ENCODE peak calls at places on chromosome 19, in six cellular contexts. B, R, E, M, O and T are unnamed samples.

GRCh38 chr19:15264933-15265206 is 32.6 kb upstream of the EPHX3 start:
- DNase-seq in B (no peak), R (no peak), M (no peak), E (no peak), O (no peak), T (no peak)

GRCh38 chr19:45113628-45114027 is 20.6 kb downstream of the PPP1R37 start:
- DNase-seq in E (no peak), O (no peak), R (no peak), B (no peak), M (no peak), T (no peak)

GRCh38 chr19:3523361-3524074 is 15.5 kb upstream of the TEKTIP1 start:
- DNase-seq in R (no peak), O (no peak), B (no peak), M (no peak), E (no peak), T (no peak)

GRCh38 chr19:1370579-1371361 is 12.9 kb upstream of the NDUFS7 start:
- DNase-seq in M (no peak), E (no peak), R (peak; percentile 62), B (no peak), O (peak; percentile 15), T (no peak)

GRCh38 chr19:10699650-10700335 is 1.4 kb upstream of the QTRT1 start:
- DNase-seq in B (peak; percentile 76), O (peak; percentile 69), M (no peak), R (peak; percentile 64), E (peak; percentile 74), T (peak; percentile 46)

GRCh38 chr19:30712428-30713151 is 340.4 kb downstream of the ZNF536 start:
- DNase-seq in E (no peak), M (no peak), R (no peak), O (no peak), B (no peak), T (no peak)

GRCh38 chr19:1785310-1785709 is 26.8 kb downstream of the ATP8B3 start:
- DNase-seq in E (no peak), B (no peak), M (no peak), O (no peak), R (no peak), T (no peak)

GRCh38 chr19:2266183-2266993 is 10.2 kb upstream of the JSRP1 start:
- DNase-seq in O (no peak), M (no peak), E (peak; percentile 76), B (peak; percentile 82), R (no peak), T (peak; percentile 64)

GRCh38 chr19:13281567-13282291 is 131.5 kb downstream of the IER2 start:
- DNase-seq in B (no peak), M (no peak), R (no peak), E (no peak), O (no peak), T (no peak)

GRCh38 chr19:16566161-16566560 is 6.1 kb downstream of the SLC35E1 start:
- DNase-seq in R (no peak), E (no peak), M (no peak), B (no peak), O (peak; percentile 93), T (no peak)

GRCh38 chr19:36898422-36898821 is 17.7 kb downstream of the ZNF829 start:
- DNase-seq in E (no peak), B (no peak), M (no peak), R (no peak), O (no peak), T (no peak)

GRCh38 chr19:1592755-1593628 is at the start of gene MBD3:
- DNase-seq in O (peak; percentile 84), R (peak; percentile 95), B (peak; percentile 95), E (peak; percentile 92), M (peak; percentile 91), T (peak; percentile 88)

GRCh38 chr19:51501594-51502263 is at the start of gene SIGLEC12:
- DNase-seq in M (no peak), B (no peak), E (no peak), R (no peak), O (no peak), T (no peak)

GRCh38 chr19:2578391-2578826 is 102.5 kb downstream of the GADD45B start:
- DNase-seq in R (no peak), O (no peak), E (peak; percentile 79), M (no peak), B (peak; percentile 65), T (peak; percentile 72)

GRCh38 chr19:51497666-51498065 is 3.9 kb downstream of the SIGLEC12 start:
- DNase-seq in B (no peak), R (no peak), O (no peak), E (no peak), M (no peak), T (no peak)

GRCh38 chr19:10830370-10830769 is 5.6 kb downstream of the TMED1 start:
- DNase-seq in E (no peak), M (no peak), B (no peak), R (no peak), O (no peak), T (no peak)

GRCh38 chr19:939439-939838 is 13.6 kb downstream of the ARID3A start:
- DNase-seq in R (no peak), B (no peak), O (no peak), E (no peak), M (no peak), T (no peak)

GRCh38 chr19:43447655-43448054 is 17.8 kb downstream of the LYPD3 start:
- DNase-seq in M (no peak), B (no peak), R (no peak), O (no peak), E (no peak), T (no peak)

GRCh38 chr19:30640266-30640965 is 268.2 kb downstream of the ZNF536 start:
- DNase-seq in M (no peak), E (no peak), R (no peak), O (no peak), B (no peak), T (no peak)

GRCh38 chr19:45547965-45548609 is 36.5 kb downstream of the OPA3 start:
- DNase-seq in E (peak; percentile 60), O (no peak), M (no peak), B (peak; percentile 49), R (no peak), T (peak; percentile 72)

GRCh38 chr19:49231804-49232203 is 74.2 kb downstream of the TRPM4 start:
- DNase-seq in M (no peak), B (no peak), R (no peak), O (no peak), E (no peak), T (no peak)

GRCh38 chr19:49335071-49335783 is at the start of gene CD37:
- DNase-seq in E (no peak), B (no peak), O (peak; percentile 75), M (no peak), R (no peak), T (no peak)

GRCh38 chr19:1027020-1027952 is 878 bp downstream of the CNN2 start:
- DNase-seq in R (no peak), E (peak; percentile 40), M (no peak), O (peak; percentile 45), B (peak; percentile 45), T (no peak)

GRCh38 chr19:8483165-8483564 is 19.3 kb downstream of the PRAM1 start:
- DNase-seq in B (no peak), E (no peak), M (no peak), R (no peak), O (no peak), T (no peak)
- TF ChIP-seq CTCF in B (no peak), E (no peak), M (no peak), R (no peak), O (no peak), T (no peak)

GRCh38 chr19:39497850-39498261 is 891 bp upstream of the DLL3 start:
- DNase-seq in R (peak; percentile 78), E (peak; percentile 20), M (peak; percentile 37), O (no peak), B (peak; percentile 29), T (no peak)
- TF ChIP-seq CTCF in R (peak; percentile 23), E (peak; percentile 40), M (peak; percentile 47), O (no peak), B (peak; percentile 23), T (peak; percentile 65)

GRCh38 chr19:55777528-55777927 is 8.6 kb downstream of the RFPL4AL1 start:
- DNase-seq in O (no peak), M (no peak), R (no peak), E (no peak), B (no peak), T (no peak)
- TF ChIP-seq CTCF in O (no peak), M (no peak), R (no peak), E (no peak), B (no peak), T (peak; percentile 17)

DNA sequence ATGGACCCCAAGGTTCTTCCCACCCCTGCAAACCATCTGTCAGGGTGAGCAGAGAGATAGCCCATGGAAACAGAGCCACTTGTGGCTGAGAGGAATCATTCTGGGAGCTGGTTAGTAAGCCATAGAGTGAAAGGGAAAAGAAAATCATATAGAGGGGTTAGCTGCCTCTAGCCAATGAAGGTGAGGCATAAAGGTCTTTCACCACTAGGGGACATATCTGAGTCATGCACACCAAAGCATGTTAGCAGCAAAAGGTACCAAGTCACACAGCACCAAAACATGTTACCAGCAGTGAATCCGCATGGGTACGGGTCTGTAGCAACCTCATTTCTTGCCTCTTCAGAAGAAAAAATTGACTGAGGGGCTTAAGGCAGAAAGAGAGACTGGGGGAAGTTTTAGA is 76.7 kb upstream of the ZNF43 start:
- DNase-seq in B (no peak), E (no peak), M (no peak), R (no peak), O (no peak), T (no peak)
- TF ChIP-seq CTCF in B (no peak), E (no peak), M (no peak), R (no peak), O (no peak), T (peak; percentile 6)

GRCh38 chr19:33132021-33132420 is at the start of gene WDR88:
- DNase-seq in M (no peak), E (no peak), O (no peak), R (no peak), B (no peak), T (no peak)

GRCh38 chr19:33130433-33130832 is 1.5 kb upstream of the WDR88 start:
- DNase-seq in E (no peak), O (no peak), M (no peak), R (no peak), B (no peak), T (no peak)

GRCh38 chr19:33132425-33132824 is 511 bp downstream of the WDR88 start:
- DNase-seq in M (no peak), B (no peak), R (no peak), E (no peak), O (no peak), T (no peak)

GRCh38 chr19:33133438-33134031 is 1.6 kb downstream of the WDR88 start:
- DNase-seq in R (peak; percentile 17), O (no peak), M (no peak), B (peak; percentile 10), E (peak; percentile 10), T (no peak)

DNA sequence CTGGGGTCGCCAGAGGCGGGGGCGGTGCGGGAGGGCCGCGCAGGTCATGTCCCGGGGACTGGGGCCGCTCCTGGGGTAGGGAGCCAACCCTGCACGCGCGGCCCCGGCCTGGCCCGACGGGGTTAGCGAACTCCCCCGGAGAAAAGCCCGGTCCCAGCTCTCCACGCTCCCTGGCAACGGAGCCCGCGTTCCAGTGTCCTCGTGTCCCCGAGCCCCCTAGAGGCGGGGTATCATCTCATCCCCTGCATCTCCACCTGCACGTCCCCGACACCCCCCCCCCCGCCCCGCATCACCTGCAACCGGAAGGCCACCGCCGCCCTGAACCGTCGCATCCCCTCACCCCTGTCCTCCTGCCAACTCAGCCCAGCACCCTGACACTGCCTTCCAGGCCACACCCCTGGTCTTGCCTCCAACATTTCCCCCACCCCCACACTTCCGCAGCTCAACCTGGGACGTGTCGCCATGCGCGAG is 2.7 kb downstream of the WDR88 start:
- DNase-seq in M (no peak), R (peak; percentile 37), E (no peak), B (no peak), O (peak; percentile 57), T (no peak)
- TF ChIP-seq CTCF in M (peak; percentile 19), R (no peak), E (no peak), B (no peak), O (no peak), T (no peak)